ENCODE peak calls at places on chromosomes 13 and 19, in nine cellular contexts. One of them, this sample, is unnamed.
A peak's percentile ranks its signal among the peaks of the same experiment; 100 is the strongest.

GRCh38 chr13:109738298-109738746 is 48.1 kb downstream of the IRS2 start:
- DNase-seq in fibroblast of pulmonary artery: no peak
- DNase-seq in fibroblast of lung: no peak
- DNase-seq in IMR-90: no peak
- DNase-seq in A549: no peak
- DNase-seq in heart left ventricle: no peak
- DNase-seq in progenitor cell of endocrine pancreas: no peak
- DNase-seq in psoas muscle: no peak
- DNase-seq in tibial artery: no peak
- DNase-seq in this sample: peak; percentile 84

GRCh38 chr19:2575734-2576481 is 100.0 kb downstream of the GADD45B start:
- DNase-seq in psoas muscle: peak; percentile 92
- DNase-seq in tibial artery: peak; percentile 95
- DNase-seq in progenitor cell of endocrine pancreas: no peak
- DNase-seq in fibroblast of lung: no peak
- DNase-seq in A549: no peak
- DNase-seq in heart left ventricle: peak; percentile 90
- DNase-seq in fibroblast of pulmonary artery: peak; percentile 85
- DNase-seq in IMR-90: peak; percentile 69
- DNase-seq in this sample: peak; percentile 99

GRCh38 chr19:10553087-10553667 is 9.5 kb downstream of the ATG4D start:
- DNase-seq in fibroblast of lung: no peak
- DNase-seq in tibial artery: no peak
- DNase-seq in progenitor cell of endocrine pancreas: no peak
- DNase-seq in heart left ventricle: no peak
- DNase-seq in IMR-90: no peak
- DNase-seq in fibroblast of pulmonary artery: no peak
- DNase-seq in psoas muscle: no peak
- DNase-seq in A549: no peak
- DNase-seq in this sample: peak; percentile 77

GRCh38 chr13:87078947-87079795 is 592.0 kb upstream of the SLITRK5 start:
- DNase-seq in psoas muscle: no peak
- DNase-seq in tibial artery: no peak
- DNase-seq in fibroblast of pulmonary artery: no peak
- DNase-seq in fibroblast of lung: no peak
- DNase-seq in A549: no peak
- DNase-seq in progenitor cell of endocrine pancreas: no peak
- DNase-seq in IMR-90: no peak
- DNase-seq in heart left ventricle: no peak
- DNase-seq in this sample: no peak

GRCh38 chr13:48782429-48782840 is 128.7 kb downstream of the CYSLTR2 start:
- DNase-seq in progenitor cell of endocrine pancreas: no peak
- DNase-seq in tibial artery: no peak
- DNase-seq in fibroblast of lung: no peak
- DNase-seq in IMR-90: no peak
- DNase-seq in heart left ventricle: no peak
- DNase-seq in psoas muscle: no peak
- DNase-seq in fibroblast of pulmonary artery: no peak
- DNase-seq in A549: peak; percentile 4
- DNase-seq in this sample: no peak

GRCh38 chr19:51382004-51382403 is 5.8 kb downstream of the LIM2 start:
- DNase-seq in IMR-90: no peak
- DNase-seq in heart left ventricle: no peak
- DNase-seq in tibial artery: no peak
- DNase-seq in A549: no peak
- DNase-seq in psoas muscle: no peak
- DNase-seq in fibroblast of pulmonary artery: no peak
- DNase-seq in progenitor cell of endocrine pancreas: no peak
- DNase-seq in fibroblast of lung: no peak
- DNase-seq in this sample: no peak

GRCh38 chr13:99354371-99354951 is 47.3 kb upstream of the GPR183 start:
- DNase-seq in tibial artery: no peak
- DNase-seq in fibroblast of lung: no peak
- DNase-seq in psoas muscle: no peak
- DNase-seq in fibroblast of pulmonary artery: no peak
- DNase-seq in progenitor cell of endocrine pancreas: no peak
- DNase-seq in IMR-90: no peak
- DNase-seq in A549: no peak
- DNase-seq in heart left ventricle: no peak
- DNase-seq in this sample: no peak

GRCh38 chr19:49200238-49200862 is 42.8 kb downstream of the TRPM4 start:
- DNase-seq in psoas muscle: no peak
- DNase-seq in tibial artery: no peak
- DNase-seq in fibroblast of lung: no peak
- DNase-seq in progenitor cell of endocrine pancreas: no peak
- DNase-seq in IMR-90: no peak
- DNase-seq in A549: peak; percentile 58
- DNase-seq in heart left ventricle: no peak
- DNase-seq in fibroblast of pulmonary artery: no peak
- DNase-seq in this sample: no peak

GRCh38 chr19:18514800-18515682 is 6.8 kb downstream of the ELL start:
- DNase-seq in A549: peak; percentile 64
- DNase-seq in fibroblast of lung: no peak
- DNase-seq in psoas muscle: peak; percentile 71
- DNase-seq in IMR-90: peak; percentile 67
- DNase-seq in tibial artery: peak; percentile 45
- DNase-seq in fibroblast of pulmonary artery: peak; percentile 90
- DNase-seq in heart left ventricle: no peak
- DNase-seq in progenitor cell of endocrine pancreas: no peak
- DNase-seq in this sample: peak; percentile 78

GRCh38 chr13:77390391-77390790 is 63.5 kb upstream of the MYCBP2 start:
- DNase-seq in heart left ventricle: no peak
- DNase-seq in fibroblast of pulmonary artery: no peak
- DNase-seq in tibial artery: peak; percentile 67
- DNase-seq in fibroblast of lung: no peak
- DNase-seq in A549: no peak
- DNase-seq in IMR-90: no peak
- DNase-seq in progenitor cell of endocrine pancreas: no peak
- DNase-seq in psoas muscle: peak; percentile 18
- DNase-seq in this sample: no peak

GRCh38 chr13:99555149-99555548 is 53.9 kb downstream of the TM9SF2 start:
- DNase-seq in progenitor cell of endocrine pancreas: no peak
- DNase-seq in fibroblast of pulmonary artery: no peak
- DNase-seq in IMR-90: no peak
- DNase-seq in tibial artery: no peak
- DNase-seq in heart left ventricle: no peak
- DNase-seq in A549: no peak
- DNase-seq in fibroblast of lung: no peak
- DNase-seq in psoas muscle: no peak
- DNase-seq in this sample: no peak

GRCh38 chr19:33438987-33439781 is 65.7 kb downstream of the CEBPG start:
- DNase-seq in A549: no peak
- DNase-seq in IMR-90: no peak
- DNase-seq in fibroblast of pulmonary artery: no peak
- DNase-seq in fibroblast of lung: no peak
- DNase-seq in heart left ventricle: peak; percentile 34
- DNase-seq in progenitor cell of endocrine pancreas: no peak
- DNase-seq in tibial artery: no peak
- DNase-seq in psoas muscle: no peak
- DNase-seq in this sample: peak; percentile 78

GRCh38 chr19:33437351-33438015 is 64.0 kb downstream of the CEBPG start:
- DNase-seq in heart left ventricle: peak; percentile 20
- DNase-seq in IMR-90: no peak
- DNase-seq in A549: no peak
- DNase-seq in fibroblast of lung: no peak
- DNase-seq in progenitor cell of endocrine pancreas: no peak
- DNase-seq in psoas muscle: no peak
- DNase-seq in tibial artery: no peak
- DNase-seq in fibroblast of pulmonary artery: no peak
- DNase-seq in this sample: peak; percentile 68

GRCh38 chr19:33440241-33440640 is 66.7 kb downstream of the CEBPG start:
- DNase-seq in progenitor cell of endocrine pancreas: no peak
- DNase-seq in A549: no peak
- DNase-seq in psoas muscle: no peak
- DNase-seq in IMR-90: no peak
- DNase-seq in heart left ventricle: peak; percentile 16
- DNase-seq in fibroblast of pulmonary artery: no peak
- DNase-seq in fibroblast of lung: no peak
- DNase-seq in tibial artery: no peak
- DNase-seq in this sample: peak; percentile 32

GRCh38 chr19:33436360-33437345 is 63.1 kb downstream of the CEBPG start:
- DNase-seq in fibroblast of lung: no peak
- DNase-seq in A549: no peak
- DNase-seq in IMR-90: no peak
- DNase-seq in tibial artery: no peak
- DNase-seq in progenitor cell of endocrine pancreas: no peak
- DNase-seq in fibroblast of pulmonary artery: no peak
- DNase-seq in heart left ventricle: peak; percentile 53
- DNase-seq in psoas muscle: no peak
- DNase-seq in this sample: peak; percentile 80

DNA sequence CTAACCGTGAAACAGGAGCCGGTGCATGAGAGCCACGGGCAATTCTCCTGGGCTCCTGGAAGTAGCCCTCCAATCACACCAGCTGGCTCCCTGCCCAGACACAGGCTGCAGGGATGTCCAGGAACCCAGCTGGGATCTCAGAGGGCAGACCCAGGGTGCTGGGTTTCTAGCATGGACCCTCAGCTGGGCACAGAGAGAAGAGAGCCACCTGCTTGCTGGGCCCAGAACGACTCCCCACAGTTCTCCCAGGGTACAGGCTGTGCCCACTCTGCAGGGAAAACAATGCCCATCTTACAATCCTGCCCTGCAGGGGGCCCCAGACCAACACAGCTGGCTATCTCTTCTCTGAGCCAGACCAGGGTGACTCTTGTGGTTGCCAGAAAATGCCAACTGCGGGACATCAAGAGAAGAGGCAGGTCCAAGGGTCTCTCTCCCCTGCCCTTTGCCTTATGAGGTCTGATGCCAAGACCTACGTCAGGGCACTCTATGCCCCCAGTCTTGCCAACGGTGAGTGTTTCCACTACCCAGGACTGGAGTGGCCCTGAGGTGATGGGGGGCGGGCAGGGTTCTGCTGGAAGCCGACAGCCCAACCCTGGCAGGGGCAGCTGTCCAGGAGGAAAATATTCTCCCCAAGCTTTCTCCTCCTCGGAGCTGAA is 64.6 kb downstream of the CEBPG start:
- DNase-seq in fibroblast of pulmonary artery: peak; percentile 29
- DNase-seq in tibial artery: no peak
- DNase-seq in progenitor cell of endocrine pancreas: no peak
- DNase-seq in A549: no peak
- DNase-seq in fibroblast of lung: peak; percentile 22
- DNase-seq in psoas muscle: no peak
- DNase-seq in heart left ventricle: peak; percentile 69
- DNase-seq in IMR-90: peak; percentile 10
- DNase-seq in this sample: peak; percentile 88
- TF ChIP-seq CTCF in fibroblast of pulmonary artery: peak; percentile 25
- TF ChIP-seq CTCF in tibial artery: no peak
- TF ChIP-seq CTCF in progenitor cell of endocrine pancreas: no peak
- TF ChIP-seq CTCF in A549: no peak
- TF ChIP-seq CTCF in fibroblast of lung: no peak
- TF ChIP-seq CTCF in psoas muscle: no peak
- TF ChIP-seq CTCF in heart left ventricle: no peak
- TF ChIP-seq CTCF in IMR-90: peak; percentile 14
- TF ChIP-seq CTCF in this sample: peak; percentile 45

DNA sequence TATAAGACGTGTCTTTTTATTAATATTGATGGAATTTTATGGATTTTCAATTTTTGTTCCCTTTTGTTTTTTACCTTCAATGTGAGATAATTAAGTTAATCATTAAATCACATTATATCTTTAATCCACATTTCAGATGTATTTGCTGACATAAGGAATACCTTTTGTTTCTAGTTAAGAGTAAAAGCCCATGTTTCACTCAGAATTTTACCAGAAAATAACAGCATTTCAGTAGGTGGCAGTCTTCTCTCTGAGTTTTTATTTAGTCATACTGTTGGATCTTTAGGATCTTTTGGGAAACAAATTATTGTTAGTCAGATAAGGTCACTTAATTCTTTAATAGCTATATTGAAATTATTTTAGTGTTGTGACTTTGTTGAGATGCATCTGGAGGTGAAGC is 67.9 kb downstream of the NDFIP2 start:
- DNase-seq in fibroblast of pulmonary artery: peak; percentile 46
- DNase-seq in fibroblast of lung: no peak
- DNase-seq in tibial artery: no peak
- DNase-seq in progenitor cell of endocrine pancreas: no peak
- DNase-seq in IMR-90: peak; percentile 11
- DNase-seq in heart left ventricle: no peak
- DNase-seq in psoas muscle: no peak
- DNase-seq in A549: peak; percentile 7
- DNase-seq in this sample: no peak
- TF ChIP-seq CTCF in fibroblast of pulmonary artery: peak; percentile 50
- TF ChIP-seq CTCF in fibroblast of lung: no peak
- TF ChIP-seq CTCF in tibial artery: no peak
- TF ChIP-seq CTCF in progenitor cell of endocrine pancreas: peak; percentile 47
- TF ChIP-seq CTCF in IMR-90: peak; percentile 43
- TF ChIP-seq CTCF in heart left ventricle: no peak
- TF ChIP-seq CTCF in psoas muscle: peak; percentile 8
- TF ChIP-seq CTCF in A549: peak; percentile 38
- TF ChIP-seq CTCF in this sample: peak; percentile 41

GRCh38 chr19:57825501-57825900 is 4.6 kb upstream of the ZNF587B start:
- DNase-seq in heart left ventricle: no peak
- DNase-seq in progenitor cell of endocrine pancreas: no peak
- DNase-seq in IMR-90: no peak
- DNase-seq in psoas muscle: no peak
- DNase-seq in fibroblast of lung: no peak
- DNase-seq in fibroblast of pulmonary artery: peak; percentile 23
- DNase-seq in A549: no peak
- DNase-seq in tibial artery: no peak
- DNase-seq in this sample: peak; percentile 39

GRCh38 chr19:57829316-57829715 is 783 bp upstream of the ZNF587B start:
- DNase-seq in tibial artery: no peak
- DNase-seq in IMR-90: peak; percentile 40
- DNase-seq in fibroblast of pulmonary artery: peak; percentile 81
- DNase-seq in heart left ventricle: no peak
- DNase-seq in progenitor cell of endocrine pancreas: no peak
- DNase-seq in A549: no peak
- DNase-seq in psoas muscle: no peak
- DNase-seq in fibroblast of lung: peak; percentile 49
- DNase-seq in this sample: no peak

DNA sequence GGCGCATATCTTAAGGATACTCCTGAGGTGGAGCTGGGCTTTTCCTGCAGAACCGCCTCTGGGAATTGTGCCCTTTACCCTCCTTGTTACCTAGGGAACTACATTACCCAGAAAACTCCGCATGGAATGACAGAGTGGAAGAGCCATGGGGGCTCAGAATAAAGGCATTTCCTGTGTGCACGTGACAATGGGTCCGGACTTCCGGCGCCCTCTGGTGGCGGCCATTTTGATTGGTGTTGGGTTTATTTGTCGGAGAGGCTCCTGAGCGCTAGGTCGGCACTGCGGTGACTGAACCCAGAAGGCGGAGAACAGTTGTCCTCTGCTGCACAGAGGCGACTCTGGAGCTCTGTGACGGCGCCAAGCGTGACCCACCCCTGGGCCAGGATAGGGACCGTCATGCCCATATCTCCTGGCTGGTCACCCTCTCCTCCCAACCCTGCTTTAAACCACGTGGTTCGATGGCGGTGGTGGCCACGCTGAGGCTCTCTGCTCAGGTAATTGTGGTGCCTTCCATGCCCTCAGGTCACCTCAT is at the start of gene ZNF587B:
- DNase-seq in IMR-90: peak; percentile 74
- DNase-seq in fibroblast of pulmonary artery: peak; percentile 89
- DNase-seq in progenitor cell of endocrine pancreas: peak; percentile 78
- DNase-seq in A549: peak; percentile 45
- DNase-seq in heart left ventricle: peak; percentile 79
- DNase-seq in tibial artery: peak; percentile 53
- DNase-seq in psoas muscle: peak; percentile 60
- DNase-seq in fibroblast of lung: peak; percentile 57
- DNase-seq in this sample: peak; percentile 86
- TF ChIP-seq CTCF in IMR-90: peak; percentile 41
- TF ChIP-seq CTCF in fibroblast of pulmonary artery: peak; percentile 18
- TF ChIP-seq CTCF in progenitor cell of endocrine pancreas: peak; percentile 62
- TF ChIP-seq CTCF in A549: peak; percentile 11
- TF ChIP-seq CTCF in heart left ventricle: peak; percentile 40
- TF ChIP-seq CTCF in tibial artery: peak; percentile 27
- TF ChIP-seq CTCF in psoas muscle: peak; percentile 39
- TF ChIP-seq CTCF in fibroblast of lung: peak; percentile 31
- TF ChIP-seq CTCF in this sample: peak; percentile 22

GRCh38 chr19:5698635-5699422 is 8.7 kb downstream of the RPL36 start:
- DNase-seq in psoas muscle: no peak
- DNase-seq in tibial artery: no peak
- DNase-seq in fibroblast of pulmonary artery: no peak
- DNase-seq in fibroblast of lung: no peak
- DNase-seq in progenitor cell of endocrine pancreas: no peak
- DNase-seq in IMR-90: no peak
- DNase-seq in A549: no peak
- DNase-seq in heart left ventricle: no peak
- DNase-seq in this sample: peak; percentile 68
- TF ChIP-seq CTCF in psoas muscle: no peak
- TF ChIP-seq CTCF in tibial artery: no peak
- TF ChIP-seq CTCF in fibroblast of pulmonary artery: no peak
- TF ChIP-seq CTCF in fibroblast of lung: no peak
- TF ChIP-seq CTCF in progenitor cell of endocrine pancreas: no peak
- TF ChIP-seq CTCF in IMR-90: no peak
- TF ChIP-seq CTCF in A549: no peak
- TF ChIP-seq CTCF in heart left ventricle: no peak
- TF ChIP-seq CTCF in this sample: no peak